ENCODE peak calls at places on chromosomes 16 and 17, in four cellular contexts. One of them, this sample, is unnamed.

GRCh38 chr16:55817236-55817912 is 15.5 kb downstream of the CES1 start:
- DNase-seq in MV-4-11: peak
- DNase-seq in heart left ventricle: no peak
- DNase-seq in KG1: no peak
- DNase-seq in this sample: no peak

GRCh38 chr16:48123104-48123788 is 32.5 kb downstream of the ABCC12 start:
- DNase-seq in MV-4-11: peak
- DNase-seq in heart left ventricle: no peak
- DNase-seq in KG1: no peak
- DNase-seq in this sample: no peak

GRCh38 chr17:52124561-52124960 is 34.0 kb downstream of the CA10 start:
- DNase-seq in MV-4-11: no peak
- DNase-seq in heart left ventricle: no peak
- DNase-seq in KG1: no peak
- DNase-seq in this sample: no peak

GRCh38 chr17:64187093-64187895 is 57.4 kb upstream of the ERN1 start:
- DNase-seq in MV-4-11: no peak
- DNase-seq in heart left ventricle: no peak
- DNase-seq in KG1: no peak
- DNase-seq in this sample: no peak

GRCh38 chr16:84143081-84143480 is 1.9 kb downstream of the HSDL1 start:
- DNase-seq in MV-4-11: no peak
- DNase-seq in heart left ventricle: no peak
- DNase-seq in KG1: no peak
- DNase-seq in this sample: no peak

GRCh38 chr17:14791221-14791620 is 473.9 kb downstream of the PMP22 start:
- DNase-seq in MV-4-11: no peak
- DNase-seq in heart left ventricle: no peak
- DNase-seq in KG1: no peak
- DNase-seq in this sample: no peak

GRCh38 chr17:39174907-39175694 is 9.1 kb upstream of the ARL5C start:
- DNase-seq in MV-4-11: peak
- DNase-seq in heart left ventricle: peak
- DNase-seq in KG1: peak
- DNase-seq in this sample: peak

GRCh38 chr16:89538286-89538685 is 22.2 kb upstream of the RPL13 start:
- DNase-seq in MV-4-11: no peak
- DNase-seq in heart left ventricle: no peak
- DNase-seq in KG1: no peak
- DNase-seq in this sample: no peak

GRCh38 chr17:38455288-38455915 is 27.1 kb downstream of the ARHGAP23 start:
- DNase-seq in MV-4-11: no peak
- DNase-seq in heart left ventricle: no peak
- DNase-seq in KG1: no peak
- DNase-seq in this sample: no peak

This sample was measured in AML-193.